ENCODE peak calls at places on chromosomes 12 and 14, in ten cellular contexts. N is NB4, Q is A673, R is ovary, K is HepG2, L is tibial nerve, F is AG04450, H is astrocyte of the spinal cord, Y is sigmoid colon, A is colonic mucosa. Z is an unnamed sample.

GRCh38 chr14:96502621-96503251 is 554 bp downstream of the PAPOLA start:
- DNase-seq in K (peak; percentile 26), A (peak; percentile 55), Y (peak; percentile 74), Q (peak; percentile 28), R (no peak), L (peak; percentile 40), H (peak; percentile 22), N (peak; percentile 85), F (no peak), Z (peak; percentile 33)

GRCh38 chr12:10849425-10849878 is at the start of gene PRR4:
- DNase-seq in L (no peak), Y (no peak), Q (no peak), H (peak; percentile 62), A (no peak), K (no peak), R (no peak), F (no peak), N (no peak), Z (no peak)

GRCh38 chr14:93832665-93833064 is 44.4 kb upstream of the PRIMA1 start:
- DNase-seq in H (no peak), A (no peak), Y (peak; percentile 77), N (no peak), K (no peak), F (no peak), Q (peak; percentile 14), R (no peak), L (no peak), Z (no peak)

GRCh38 chr14:104573930-104574329 is 5.6 kb upstream of the C14orf180 start:
- DNase-seq in R (no peak), Q (no peak), H (no peak), L (no peak), F (no peak), K (no peak), N (no peak), A (no peak), Y (no peak), Z (peak; percentile 4)

GRCh38 chr14:25039933-25040332 is 10.0 kb downstream of the STXBP6 start:
- DNase-seq in L (no peak), F (no peak), N (no peak), K (no peak), H (no peak), Q (no peak), Y (no peak), R (no peak), A (no peak), Z (no peak)

GRCh38 chr14:80664576-80664975 is 277.0 kb downstream of the CEP128 start:
- DNase-seq in Q (peak; percentile 6), K (peak; percentile 13), L (no peak), A (no peak), Y (no peak), F (peak; percentile 15), H (peak; percentile 21), R (no peak), N (no peak), Z (peak; percentile 3)

GRCh38 chr12:73106296-73106695 is 834.1 kb downstream of the TRHDE start:
- DNase-seq in A (no peak), Y (no peak), K (no peak), Q (no peak), N (no peak), H (no peak), F (no peak), R (no peak), L (no peak), Z (no peak)

GRCh38 chr12:52171950-52172512 is 19.8 kb downstream of the KRT80 start:
- DNase-seq in H (no peak), K (peak; percentile 39), L (no peak), R (no peak), A (peak; percentile 57), F (no peak), N (peak; percentile 72), Q (no peak), Y (no peak), Z (peak; percentile 65)

GRCh38 chr12:13973981-13974380 is 7.4 kb downstream of the GRIN2B start:
- DNase-seq in F (no peak), Q (no peak), R (no peak), K (no peak), A (no peak), L (no peak), N (no peak), H (no peak), Y (no peak), Z (no peak)

GRCh38 chr12:13976028-13976584 is 5.3 kb downstream of the GRIN2B start:
- DNase-seq in N (no peak), A (no peak), K (no peak), L (no peak), Q (peak; percentile 9), Y (no peak), H (no peak), F (no peak), R (no peak), Z (no peak)

GRCh38 chr12:13981296-13981962 is at the start of gene GRIN2B:
- DNase-seq in N (no peak), Y (no peak), F (no peak), A (no peak), R (peak; percentile 17), K (no peak), Q (no peak), H (no peak), L (no peak), Z (no peak)

GRCh38 chr12:13980548-13981295 is 680 bp downstream of the GRIN2B start:
- DNase-seq in N (no peak), Y (no peak), F (no peak), R (peak; percentile 20), A (no peak), L (no peak), H (no peak), K (no peak), Q (no peak), Z (no peak)

DNA sequence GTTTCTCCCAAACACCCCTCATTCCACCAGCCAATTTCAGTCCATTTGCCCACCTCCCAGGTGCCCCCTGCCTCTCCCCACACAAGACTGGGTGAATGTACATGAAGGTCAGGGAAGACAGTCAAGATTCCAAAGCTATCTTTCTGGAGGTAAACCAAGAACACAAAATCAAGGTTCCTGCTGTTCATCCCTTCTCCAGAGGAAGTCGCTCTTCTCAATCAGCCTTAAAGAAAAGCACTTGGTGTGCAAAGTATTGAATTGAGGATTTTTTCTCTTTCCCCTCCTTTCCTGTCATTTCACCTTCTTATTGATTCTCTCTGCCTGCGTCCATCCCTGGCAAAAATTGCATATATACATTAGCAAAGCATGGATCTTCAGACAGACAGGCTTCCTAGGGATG is 4.5 kb downstream of the GRIN2B start:
- DNase-seq in K (no peak), R (no peak), L (no peak), Q (no peak), H (no peak), N (no peak), Y (no peak), F (no peak), A (no peak), Z (no peak)
- TF ChIP-seq CTCF in K (no peak), R (no peak), L (no peak), Q (peak; percentile 42), H (no peak), N (peak; percentile 14), Y (no peak), F (no peak), A (no peak), Z (no peak)

DNA sequence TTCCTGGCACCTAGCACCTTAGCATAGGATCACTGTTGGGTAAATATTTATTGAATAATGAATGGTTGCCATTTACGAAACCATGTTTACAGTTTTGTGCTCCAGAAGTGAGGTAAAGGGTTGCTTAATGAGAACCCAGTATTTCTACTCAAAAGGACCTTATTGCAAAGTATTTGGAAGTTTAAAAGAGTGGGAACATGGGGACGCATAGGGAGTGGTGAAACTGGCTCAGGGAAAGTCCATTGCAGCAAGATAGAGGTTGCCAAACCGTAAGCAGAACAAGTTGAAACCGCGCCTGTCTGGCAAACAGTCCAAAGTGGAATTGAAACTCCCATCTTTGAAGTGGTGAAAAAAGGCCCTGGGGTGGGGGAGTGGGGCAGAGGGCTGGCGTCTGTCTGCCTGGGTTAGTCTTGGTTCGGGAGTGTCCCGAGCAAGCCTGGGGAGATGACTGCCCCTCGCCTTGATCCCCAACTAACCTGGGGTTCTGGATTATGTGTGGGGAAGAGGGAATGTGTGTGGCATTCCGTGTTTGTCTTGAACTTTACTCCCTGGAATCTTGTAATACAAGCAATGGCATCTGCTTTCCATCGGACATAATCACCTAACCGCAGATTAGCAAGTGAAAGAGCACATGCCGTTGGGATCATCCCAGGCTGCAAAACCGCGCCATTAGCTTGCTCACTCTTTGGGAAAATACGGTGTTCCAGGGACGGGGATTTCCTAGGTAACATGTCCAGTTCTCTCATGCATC is 7.2 kb downstream of the ALDH2 start:
- DNase-seq in H (peak; percentile 47), Q (no peak), N (peak; percentile 42), L (peak; percentile 88), K (peak; percentile 89), F (peak; percentile 87), Y (peak; percentile 94), R (peak; percentile 78), A (peak; percentile 89), Z (peak; percentile 53)
- H3K4me3 ChIP-seq in H (no peak overlapping the region), Q (no peak overlapping the region), N (no peak overlapping the region), L (peak overlapping the region; percentile 18), K (peak overlapping the region; percentile 16), F (peak overlapping the region; percentile 38), Y (peak overlapping the region; percentile 28), R (peak overlapping the region; percentile 24), A (no peak overlapping the region), Z (no peak overlapping the region)

GRCh38 chr12:48071808-48072207 is 34.1 kb downstream of the SENP1 start:
- DNase-seq in N (no peak), F (no peak), L (no peak), Y (no peak), H (no peak), K (no peak), A (no peak), Q (no peak), R (no peak), Z (no peak)

GRCh38 chr12:48069253-48069652 is 36.6 kb downstream of the SENP1 start:
- DNase-seq in Q (no peak), N (no peak), F (no peak), Y (no peak), K (no peak), L (no peak), R (no peak), A (no peak), H (no peak), Z (peak; percentile 63)

GRCh38 chr12:48070033-48070432 is 35.8 kb downstream of the SENP1 start:
- DNase-seq in R (no peak), Y (no peak), L (no peak), H (no peak), A (no peak), F (no peak), N (no peak), Q (no peak), K (no peak), Z (no peak)

GRCh38 chr12:48072266-48072665 is 33.6 kb downstream of the SENP1 start:
- DNase-seq in A (no peak), H (no peak), R (no peak), L (no peak), Y (no peak), F (no peak), K (no peak), Q (no peak), N (no peak), Z (no peak)

DNA sequence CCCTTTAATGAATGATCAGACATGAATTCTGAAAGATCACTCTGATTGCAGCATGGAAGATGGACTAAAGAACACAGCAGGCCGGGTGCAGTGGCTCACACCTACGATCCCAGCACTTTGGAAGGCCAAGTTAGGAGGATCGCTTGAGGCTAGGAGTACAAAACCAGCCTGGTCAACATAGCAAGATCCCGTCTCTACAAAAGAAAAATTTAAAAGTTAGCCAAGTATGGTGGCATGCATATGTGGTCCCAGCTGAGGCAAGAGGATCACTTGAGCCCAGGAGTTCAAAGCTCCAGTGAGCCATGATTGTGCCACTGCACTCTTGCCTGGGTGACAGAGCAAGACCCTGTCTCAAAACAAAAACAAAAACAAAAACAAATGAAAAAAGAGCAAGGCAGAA is 35.1 kb downstream of the SENP1 start:
- DNase-seq in F (no peak), L (no peak), A (no peak), N (no peak), Q (no peak), K (no peak), R (no peak), Y (no peak), H (no peak), Z (no peak)
- TF ChIP-seq CTCF in F (no peak), L (no peak), A (no peak), N (no peak), Q (no peak), K (no peak), R (no peak), Y (no peak), H (no peak), Z (no peak)

GRCh38 chr14:23562822-23563472 is 4.6 kb downstream of the AP1G2 start:
- DNase-seq in F (peak; percentile 18), R (peak; percentile 57), Y (peak; percentile 74), L (peak; percentile 51), H (peak; percentile 32), K (peak; percentile 74), N (peak; percentile 68), Q (peak; percentile 75), A (peak; percentile 37), Z (peak; percentile 61)

GRCh38 chr14:23564181-23564812 is 3.3 kb downstream of the AP1G2 start:
- DNase-seq in A (peak; percentile 21), N (no peak), H (no peak), F (no peak), Q (no peak), K (no peak), R (peak; percentile 33), L (no peak), Y (peak; percentile 62), Z (no peak)

GRCh38 chr14:23564876-23565275 is 2.7 kb downstream of the AP1G2 start:
- DNase-seq in K (no peak), Y (peak; percentile 59), F (no peak), N (no peak), L (no peak), H (no peak), A (no peak), Q (no peak), R (no peak), Z (no peak)

GRCh38 chr14:23561873-23562821 is 5.4 kb downstream of the AP1G2 start:
- DNase-seq in K (no peak), Y (peak; percentile 85), H (no peak), F (no peak), N (no peak), R (peak; percentile 34), A (no peak), L (no peak), Q (no peak), Z (peak; percentile 52)

GRCh38 chr14:23563473-23564180 is 4.0 kb downstream of the AP1G2 start:
- DNase-seq in Q (no peak), L (no peak), N (no peak), H (no peak), R (peak; percentile 35), A (no peak), K (no peak), Y (peak; percentile 62), F (no peak), Z (no peak)
- H3K4me3 ChIP-seq in Q (no peak overlapping the region), L (no peak overlapping the region), N (no peak overlapping the region), H (no peak overlapping the region), R (no peak overlapping the region), A (no peak overlapping the region), K (no peak overlapping the region), Y (no peak overlapping the region), F (no peak overlapping the region), Z (no peak overlapping the region)